ENCODE peak calls at places on chromosomes 1 and 21, in seven cellular contexts. O is activated CD4-positive, alpha-beta T cell treated with anti-CD3 and anti-CD28 coated beads, Interleukin-2, amount 10 ng/mL, durations not matched to agents 24 days and 14 days; M is T follicular helper cell; H is stimulated activated naive CD8-positive, alpha-beta T cell treated with anti-CD3 and anti-CD28 coated beads, Interleukin-15, Interleukin-2, amounts not matched to agents 100 U/mL and 50 U/mL, for 24 hours; U is activated gamma-delta T cell treated with anti-CD3 and anti-CD28 coated beads, Interleukin-2, amount 50 U/mL, for 16 hours; I is T-helper 1 cell; N is stimulated activated CD4-positive, alpha-beta T cell treated with anti-CD3 and anti-CD28 coated beads, Interleukin-15, amount 100 ng/mL, for 24 hours. X is an unnamed sample.

GRCh38 chr21:35850029-35850428 is 210.3 kb downstream of the SETD4 start:
- DNase-seq in O (no peak), M (no peak), H (no peak), U (no peak), I (no peak), N (no peak), X (no peak)

GRCh38 chr1:165737196-165737595 is 31.5 kb downstream of the TMCO1 start:
- DNase-seq in O (no peak), M (no peak), H (no peak), U (no peak), I (no peak), N (no peak), X (no peak)

GRCh38 chr1:18581420-18581880 is 49.2 kb upstream of the PAX7 start:
- DNase-seq in O (peak), M (peak), H (peak), U (no peak), I (no peak), N (peak), X (peak)

GRCh38 chr1:41712687-41713086 is 206.0 kb downstream of the HIVEP3 start:
- DNase-seq in O (no peak), M (no peak), H (no peak), U (no peak), I (no peak), N (no peak), X (peak)

GRCh38 chr1:232598133-232598532 is 31.8 kb downstream of the SIPA1L2 start:
- DNase-seq in O (no peak), M (no peak), H (no peak), U (no peak), I (no peak), N (no peak), X (no peak)

GRCh38 chr1:79079770-79080169 is 73.2 kb upstream of the ADGRL4 start:
- DNase-seq in O (no peak), M (no peak), H (no peak), U (no peak), I (no peak), N (no peak), X (no peak)

GRCh38 chr21:28215214-28215954 is 777.3 kb downstream of the LTN1 start:
- DNase-seq in O (no peak), M (no peak), H (no peak), U (no peak), I (no peak), N (no peak), X (no peak)

GRCh38 chr1:162285149-162285561 is 91.5 kb downstream of the SPATA46 start:
- DNase-seq in O (no peak), M (no peak), H (no peak), U (no peak), I (no peak), N (no peak), X (peak)

GRCh38 chr1:11273595-11274234 is 717 bp downstream of the UBIAD1 start:
- DNase-seq in O (no peak), M (no peak), H (no peak), U (no peak), I (no peak), N (no peak), X (no peak)

GRCh38 chr1:234683856-234684632 is 74.1 kb upstream of the IRF2BP2 start:
- DNase-seq in O (no peak), M (no peak), H (no peak), U (no peak), I (no peak), N (no peak), X (peak)

GRCh38 chr1:229842302-229843255 is 216.5 kb downstream of the URB2 start:
- DNase-seq in O (no peak), M (no peak), H (no peak), U (no peak), I (no peak), N (no peak), X (no peak)

GRCh38 chr1:52567943-52568342 is 15.1 kb upstream of the TUT4 start:
- DNase-seq in O (no peak), M (no peak), H (no peak), U (no peak), I (no peak), N (no peak), X (no peak)

GRCh38 chr1:25916460-25916859 is 10.2 kb upstream of the STMN1 start:
- DNase-seq in O (no peak), M (no peak), H (no peak), U (no peak), I (no peak), N (no peak), X (no peak)

GRCh38 chr1:76073471-76073870 is 1.1 kb upstream of the ST6GALNAC3 start:
- DNase-seq in O (no peak), M (no peak), H (no peak), U (no peak), I (no peak), N (no peak), X (no peak)

GRCh38 chr1:59738152-59738551 is 76.6 kb upstream of the HOOK1 start:
- DNase-seq in O (no peak), M (no peak), H (no peak), U (no peak), I (no peak), N (no peak), X (no peak)

GRCh38 chr1:44514673-44515072 is 109.6 kb downstream of the RNF220 start:
- DNase-seq in O (no peak), M (no peak), H (no peak), U (no peak), I (no peak), N (no peak), X (no peak)

GRCh38 chr1:227944066-227944930 is 3.4 kb downstream of the WNT9A start:
- DNase-seq in O (no peak), M (no peak), H (no peak), U (no peak), I (no peak), N (no peak), X (no peak)

GRCh38 chr1:50975436-50975835 is 5.4 kb downstream of the CDKN2C start:
- DNase-seq in O (no peak), M (no peak), H (no peak), U (no peak), I (no peak), N (no peak), X (no peak)

GRCh38 chr1:234208791-234209190 is 164.5 kb upstream of the COA6 start:
- DNase-seq in O (no peak), M (no peak), H (no peak), U (no peak), I (no peak), N (no peak), X (no peak)

GRCh38 chr1:176567190-176567794 is 104.3 kb downstream of the PAPPA2 start:
- DNase-seq in O (no peak), M (no peak), H (no peak), U (no peak), I (no peak), N (no peak), X (no peak)

GRCh38 chr1:66532214-66532613 is 1.7 kb upstream of the SGIP1 start:
- DNase-seq in O (no peak), M (no peak), H (no peak), U (no peak), I (no peak), N (no peak), X (peak)

GRCh38 chr1:154895779-154896178 is 25.7 kb upstream of the KCNN3 start:
- DNase-seq in O (no peak), M (no peak), H (no peak), U (no peak), I (no peak), N (no peak), X (no peak)

GRCh38 chr21:44818636-44819011 is 762 bp upstream of the SUMO3 start:
- DNase-seq in O (no peak), M (no peak), H (no peak), U (no peak), I (no peak), N (no peak), X (peak)